ENCODE peak calls at places on chromosomes 11 and 22, in seven cellular contexts. W, F, R, C, E, B and I are unnamed samples.

GRCh38 chr11:100808904-100809491 is 121.9 kb downstream of the ARHGAP42 start:
- DNase-seq in F (no peak), C (no peak), R (no peak), B (no peak), E (no peak), W (peak; percentile 67), I (no peak)

GRCh38 chr11:20762112-20762511 is 92.7 kb downstream of the NELL1 start:
- DNase-seq in R (no peak), W (no peak), B (peak; percentile 88), C (no peak), E (no peak), F (no peak), I (peak; percentile 92)

GRCh38 chr22:23388492-23389009 is 191.5 kb downstream of the IGLL1 start:
- DNase-seq in F (no peak), C (no peak), E (no peak), B (no peak), R (no peak), W (no peak), I (no peak)

GRCh38 chr11:125950178-125950490 is 4.3 kb downstream of the VSIG10L2 start:
- DNase-seq in F (no peak), E (no peak), R (no peak), B (no peak), C (no peak), W (no peak), I (no peak)

GRCh38 chr11:32224580-32224979 is 133.7 kb downstream of the RCN1 start:
- DNase-seq in F (no peak), E (no peak), B (no peak), R (no peak), C (no peak), W (no peak), I (no peak)

GRCh38 chr11:46337626-46338345 is 9.5 kb upstream of the DGKZ start:
- DNase-seq in F (no peak), B (no peak), W (no peak), E (no peak), R (no peak), C (no peak), I (no peak)

GRCh38 chr11:108501396-108501795 is 3.2 kb upstream of the POGLUT3 start:
- DNase-seq in C (no peak), B (no peak), W (no peak), R (no peak), F (no peak), E (no peak), I (no peak)

GRCh38 chr11:68938816-68939582 is 35.3 kb downstream of the IGHMBP2 start:
- DNase-seq in W (no peak), E (no peak), F (no peak), R (no peak), C (no peak), B (no peak), I (no peak)

GRCh38 chr11:68403424-68403823 is 57.1 kb upstream of the PPP6R3 start:
- DNase-seq in W (no peak), R (no peak), E (no peak), C (no peak), B (no peak), F (no peak), I (no peak)

GRCh38 chr22:49353185-49353584 is 474.5 kb downstream of the BRD1 start:
- DNase-seq in C (no peak), F (no peak), E (no peak), B (no peak), R (no peak), W (no peak), I (no peak)

GRCh38 chr11:75813622-75814039 is 1.4 kb upstream of the UVRAG start:
- DNase-seq in F (no peak), C (no peak), E (no peak), W (no peak), B (no peak), R (no peak), I (no peak)

GRCh38 chr11:76793391-76793811 is 10.2 kb downstream of the TSKU start:
- DNase-seq in B (peak; percentile 83), E (no peak), C (no peak), W (no peak), R (no peak), F (peak; percentile 38), I (no peak)

GRCh38 chr11:34250732-34251639 is 106.8 kb downstream of the ABTB2 start:
- DNase-seq in E (peak; percentile 42), C (no peak), B (peak; percentile 34), R (peak; percentile 59), F (peak; percentile 54), W (peak; percentile 28), I (no peak)

GRCh38 chr22:23054531-23055257 is 15.6 kb upstream of the GNAZ start:
- DNase-seq in R (no peak), B (no peak), C (no peak), E (no peak), W (no peak), F (peak; percentile 20), I (no peak)

GRCh38 chr11:1298695-1299492 is 10.5 kb downstream of the TOLLIP start:
- DNase-seq in E (no peak), W (peak; percentile 88), R (peak; percentile 78), B (no peak), F (peak; percentile 92), C (no peak), I (peak; percentile 8)

GRCh38 chr11:69817265-69818236 is 1.7 kb downstream of the FGF3 start:
- DNase-seq in B (no peak), R (peak; percentile 95), E (no peak), F (no peak), C (no peak), W (no peak), I (no peak)

GRCh38 chr11:76684470-76684869 is 13.9 kb upstream of the LRRC32 start:
- DNase-seq in E (no peak), B (no peak), C (no peak), F (no peak), R (no peak), W (no peak), I (no peak)

GRCh38 chr11:102268083-102268984 is 49.0 kb upstream of the BIRC3 start:
- DNase-seq in C (peak; percentile 80), F (peak; percentile 90), R (peak; percentile 91), E (peak; percentile 50), W (peak; percentile 78), B (peak; percentile 19), I (peak; percentile 63)

GRCh38 chr11:63829823-63830489 is 9.0 kb upstream of the MARK2 start:
- DNase-seq in F (no peak), C (no peak), W (peak; percentile 52), R (peak; percentile 85), B (peak; percentile 84), E (no peak), I (no peak)

GRCh38 chr11:17479284-17480214 is 2.9 kb upstream of the ABCC8 start:
- DNase-seq in B (peak; percentile 75), F (no peak), E (no peak), R (peak; percentile 67), C (peak; percentile 35), W (peak; percentile 17), I (peak; percentile 33)

GRCh38 chr11:67646535-67647336 is 3.8 kb downstream of the ACY3 start:
- DNase-seq in B (no peak), R (no peak), E (no peak), W (no peak), C (no peak), F (peak; percentile 39), I (no peak)

GRCh38 chr11:112785717-112786116 is 175.5 kb upstream of the NCAM1 start:
- DNase-seq in E (no peak), W (peak; percentile 13), F (no peak), B (no peak), C (no peak), R (no peak), I (no peak)

GRCh38 chr11:15816270-15816871 is 540.0 kb downstream of the SOX6 start:
- DNase-seq in B (no peak), C (no peak), F (no peak), E (no peak), R (no peak), W (peak; percentile 95), I (no peak)

GRCh38 chr11:3009481-3009880 is 17.4 kb upstream of the NAP1L4 start:
- DNase-seq in W (no peak), E (no peak), B (no peak), F (no peak), R (no peak), C (no peak), I (no peak)

GRCh38 chr11:69233761-69234136 is 60.2 kb upstream of the MYEOV start:
- DNase-seq in F (peak; percentile 31), C (no peak), W (no peak), R (no peak), B (no peak), E (no peak), I (no peak)

GRCh38 chr11:32888805-32889204 is 3.8 kb upstream of the QSER1 start:
- DNase-seq in F (no peak), W (peak; percentile 84), R (no peak), E (no peak), C (no peak), B (no peak), I (no peak)

GRCh38 chr11:119421941-119422504 is 949 bp downstream of the THY1 start:
- DNase-seq in E (no peak), F (no peak), B (no peak), C (peak; percentile 19), R (no peak), W (no peak), I (no peak)

GRCh38 chr11:17439316-17439782 is 37.3 kb downstream of the ABCC8 start:
- DNase-seq in C (no peak), W (peak; percentile 4), F (no peak), B (no peak), E (no peak), R (no peak), I (peak; percentile 92)

GRCh38 chr11:64583296-64584262 is 7.4 kb upstream of the SLC22A12 start:
- DNase-seq in C (no peak), F (no peak), B (no peak), E (no peak), W (no peak), R (no peak), I (no peak)

GRCh38 chr11:6611092-6612007 is 666 bp downstream of the TAF10 start:
- DNase-seq in F (no peak), B (peak; percentile 37), C (no peak), E (no peak), R (no peak), W (peak; percentile 51), I (no peak)

GRCh38 chr11:60003729-60004128 is 13.3 kb upstream of the OOSP4B start:
- DNase-seq in E (no peak), R (no peak), F (no peak), W (no peak), B (no peak), C (no peak), I (no peak)